ENCODE peak calls at places on chromosomes 5 and 9, in six cellular contexts. P is endodermal cell, A is neural progenitor cell, O is esophagus squamous epithelium, B is OCI-LY7, N is transverse colon. J is an unnamed sample.
A peak's percentile ranks its signal among the peaks of the same experiment; 100 is the strongest.

GRCh38 chr9:13902286-13902685 is 411.7 kb downstream of the NFIB start:
- DNase-seq in O (no peak), A (no peak), N (no peak), P (no peak), B (no peak), J (no peak)

GRCh38 chr5:171388816-171389168 is 1.1 kb downstream of the NPM1 start:
- DNase-seq in N (no peak), A (peak; percentile 37), P (no peak), O (no peak), B (no peak), J (no peak)

GRCh38 chr9:21096172-21096900 is 18.6 kb upstream of the IFNB1 start:
- DNase-seq in O (no peak), A (no peak), P (no peak), N (no peak), B (peak; percentile 47), J (no peak)

GRCh38 chr9:98864257-98865180 is 57.0 kb downstream of the GALNT12 start:
- DNase-seq in O (no peak), A (no peak), B (no peak), N (no peak), P (no peak), J (no peak)

GRCh38 chr9:96617439-96618185 is 2.0 kb downstream of the CDC14B start:
- DNase-seq in N (no peak), B (no peak), O (no peak), P (peak; percentile 64), A (peak; percentile 15), J (no peak)

GRCh38 chr9:87122947-87123685 is 175.8 kb upstream of the GAS1 start:
- DNase-seq in B (no peak), O (no peak), P (no peak), A (no peak), N (no peak), J (no peak)

GRCh38 chr9:132780230-132781007 is 97.7 kb downstream of the AK8 start:
- DNase-seq in N (no peak), P (peak; percentile 33), B (no peak), A (no peak), O (no peak), J (no peak)

GRCh38 chr9:71762900-71763653 is 5.2 kb downstream of the CEMIP2 start:
- DNase-seq in B (no peak), O (no peak), A (no peak), N (no peak), P (no peak), J (no peak)

GRCh38 chr5:101535626-101536025 is 632.5 kb upstream of the ST8SIA4 start:
- DNase-seq in N (no peak), B (no peak), A (no peak), P (no peak), O (no peak), J (no peak)

GRCh38 chr5:126044111-126044668 is 379.0 kb upstream of the GRAMD2B start:
- DNase-seq in A (no peak), B (no peak), N (no peak), O (no peak), P (no peak), J (no peak)

GRCh38 chr5:135436856-135437795 is 10.0 kb downstream of the DCANP1 start:
- DNase-seq in N (no peak), B (no peak), O (no peak), A (no peak), P (peak; percentile 40), J (no peak)

GRCh38 chr9:91099471-91099870 is 262.2 kb downstream of the AUH start:
- DNase-seq in O (no peak), B (no peak), A (no peak), N (no peak), P (no peak), J (no peak)

GRCh38 chr5:119367502-119368237 is 11.9 kb downstream of the TNFAIP8 start:
- DNase-seq in B (no peak), N (no peak), O (no peak), A (no peak), P (no peak), J (no peak)

GRCh38 chr9:115969096-115969495 is 184.5 kb upstream of the PAPPA start:
- DNase-seq in N (no peak), P (no peak), O (no peak), B (no peak), A (no peak), J (no peak)

GRCh38 chr5:10106806-10107205 is 142.9 kb downstream of the ATPSCKMT start:
- DNase-seq in B (no peak), P (no peak), A (no peak), O (no peak), N (no peak), J (no peak)

GRCh38 chr9:135136481-135136880 is 49.0 kb downstream of the OLFM1 start:
- DNase-seq in O (no peak), N (no peak), P (no peak), B (no peak), A (no peak), J (no peak)

GRCh38 chr5:116518423-116518822 is 56.2 kb downstream of the SEMA6A start:
- DNase-seq in B (no peak), N (peak; percentile 38), O (no peak), P (no peak), A (no peak), J (no peak)

GRCh38 chr9:17800397-17800796 is 221.5 kb downstream of the SH3GL2 start:
- DNase-seq in O (no peak), A (no peak), N (no peak), B (no peak), P (peak; percentile 55), J (no peak)

GRCh38 chr5:57012511-57012910 is 60.6 kb upstream of the MIER3 start:
- DNase-seq in B (no peak), O (no peak), A (no peak), N (no peak), P (no peak), J (no peak)

GRCh38 chr5:168424506-168425298 is 61.6 kb upstream of the RARS1 start:
- DNase-seq in P (no peak), B (no peak), O (no peak), A (no peak), N (no peak), J (no peak)

GRCh38 chr9:133113163-133113927 is 7.7 kb downstream of the RALGDS start:
- DNase-seq in P (no peak), O (no peak), A (no peak), B (no peak), N (no peak), J (no peak)

GRCh38 chr9:96020822-96021615 is 145.5 kb downstream of the ERCC6L2 start:
- DNase-seq in A (peak; percentile 64), O (no peak), N (peak; percentile 33), P (peak; percentile 76), B (no peak), J (no peak)

GRCh38 chr5:45521067-45521466 is 175.1 kb downstream of the HCN1 start:
- DNase-seq in O (no peak), B (no peak), A (peak; percentile 83), N (peak; percentile 52), P (peak; percentile 88), J (no peak)

GRCh38 chr5:77366717-77367500 is 125.2 kb downstream of the WDR41 start:
- DNase-seq in N (no peak), O (no peak), A (no peak), B (no peak), P (no peak), J (no peak)

GRCh38 chr5:74199005-74199404 is 441.5 kb downstream of the ENC1 start:
- DNase-seq in A (no peak), O (no peak), N (no peak), B (no peak), P (no peak), J (no peak)

GRCh38 chr9:97831843-97832636 is 21.0 kb upstream of the FOXE1 start:
- DNase-seq in B (peak; percentile 45), N (no peak), O (no peak), P (peak; percentile 58), A (no peak), J (no peak)

GRCh38 chr5:12840972-12841371 is 936.7 kb upstream of the CTNND2 start:
- DNase-seq in B (no peak), O (no peak), P (no peak), A (no peak), N (no peak), J (no peak)

GRCh38 chr9:92151691-92152393 is 36.6 kb upstream of the SPTLC1 start:
- DNase-seq in O (no peak), B (no peak), N (no peak), A (no peak), P (peak; percentile 52), J (peak; percentile 46)

GRCh38 chr5:157295247-157295646 is 29.3 kb downstream of the CYFIP2 start:
- DNase-seq in P (no peak), O (no peak), A (no peak), N (no peak), B (no peak), J (no peak)

GRCh38 chr5:59874675-59875074 is 18.9 kb downstream of the PDE4D start:
- DNase-seq in B (no peak), N (no peak), P (no peak), O (no peak), A (no peak), J (no peak)

GRCh38 chr5:151619812-151620462 is 28.8 kb upstream of the FAT2 start:
- DNase-seq in B (no peak), N (no peak), A (peak; percentile 82), P (peak; percentile 87), O (no peak), J (no peak)

GRCh38 chr9:19690128-19690527 is 98.7 kb downstream of the SLC24A2 start:
- DNase-seq in N (no peak), P (no peak), A (no peak), O (no peak), B (no peak), J (no peak)

GRCh38 chr9:113579270-113580040 is 115.9 kb downstream of the RGS3 start:
- DNase-seq in N (peak; percentile 51), O (peak; percentile 22), P (no peak), B (peak; percentile 91), A (no peak), J (peak; percentile 81)
- H3K4me1 ChIP-seq in N (peaks cover 34% of the 10 kb centered on the region), O (peaks cover 82% of the 10 kb centered on the region), P (peaks cover 8% of the 10 kb centered on the region), B (peaks cover 90% of the 10 kb centered on the region), A (no peaks in the 10 kb centered on the region), J (no peaks in the 10 kb centered on the region)

GRCh38 chr9:94875300-94876063 is 149.0 kb downstream of the AOPEP start:
- DNase-seq in A (no peak), N (no peak), O (no peak), P (no peak), B (peak; percentile 16), J (no peak)
- H3K4me3 ChIP-seq in A (no peak overlapping the region), N (no peak overlapping the region), O (no peak overlapping the region), P (no peak overlapping the region), B (no peak overlapping the region), J (no peak overlapping the region)

DNA sequence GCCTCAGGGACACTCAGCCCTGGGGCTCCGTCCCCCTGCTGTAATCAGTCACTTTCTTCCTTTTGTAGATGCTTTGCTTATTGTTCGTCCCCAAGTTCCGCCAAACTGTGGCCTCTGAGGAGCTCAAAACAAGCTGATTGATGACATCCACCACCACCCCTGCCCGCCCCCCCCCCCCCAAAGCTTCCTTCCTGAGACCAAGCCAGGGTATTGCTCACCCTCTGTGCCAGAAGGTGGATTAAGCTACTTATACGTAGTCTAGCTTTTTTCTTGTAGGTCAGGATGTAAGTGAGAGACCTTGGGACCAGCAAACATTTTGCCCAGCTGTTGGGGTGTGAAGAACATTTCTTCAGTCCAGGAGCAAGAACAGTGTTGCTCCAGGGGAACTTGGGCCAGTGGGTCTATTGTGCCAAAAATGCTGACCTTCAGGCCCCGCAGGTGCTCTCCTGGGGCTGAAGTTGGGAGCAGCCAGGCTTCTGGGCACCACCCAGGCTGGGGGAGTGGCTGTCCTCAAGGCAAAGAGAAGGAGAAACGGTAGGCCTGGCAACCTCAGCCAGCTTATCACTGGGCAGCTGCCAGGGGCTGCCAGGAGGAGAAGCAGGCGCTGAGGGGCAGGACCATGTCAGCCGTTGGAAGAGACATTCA is 17.9 kb downstream of the NEURL1B start:
- DNase-seq in B (no peak), N (peak; percentile 60), P (no peak), A (no peak), O (no peak), J (no peak)
- H3K4me1 ChIP-seq in B (no peaks in the 10 kb centered on the region), N (peaks cover 33% of the 10 kb centered on the region), P (no peaks in the 10 kb centered on the region), A (peaks cover 26% of the 10 kb centered on the region), O (peaks cover 79% of the 10 kb centered on the region), J (no peaks in the 10 kb centered on the region)

GRCh38 chr5:134007581-134008256 is 2.9 kb upstream of the VDAC1 start:
- DNase-seq in P (peak; percentile 87), B (no peak), O (no peak), N (no peak), A (peak; percentile 73), J (no peak)
- H3K4me3 ChIP-seq in P (no peak overlapping the region), B (no peak overlapping the region), O (no peak overlapping the region), N (no peak overlapping the region), A (no peak overlapping the region), J (no peak overlapping the region)

J was measured in right atrium auricular region.